ENCODE peak calls at places on chromosomes 5 and 9, in four cellular contexts. C, Y, G and X are unnamed samples.

GRCh38 chr9:123419721-123420559 is 63.9 kb downstream of the CRB2 start:
- DNase-seq in Y (no peak), G (no peak), C (no peak), X (no peak)

GRCh38 chr9:89418882-89419641 is 78.9 kb downstream of the SEMA4D start:
- DNase-seq in C (peak), Y (no peak), G (no peak), X (peak)

GRCh38 chr9:36584626-36585460 is 12.1 kb downstream of the MELK start:
- DNase-seq in Y (no peak), C (no peak), G (no peak), X (no peak)

GRCh38 chr5:129915415-129915814 is 11.2 kb downstream of the CHSY3 start:
- DNase-seq in C (no peak), Y (no peak), G (no peak), X (no peak)

GRCh38 chr5:96637191-96637590 is 25.0 kb upstream of the CAST start:
- DNase-seq in Y (no peak), C (no peak), G (no peak), X (no peak)

GRCh38 chr9:118038713-118039112 is 334.5 kb downstream of the TLR4 start:
- DNase-seq in G (no peak), C (no peak), Y (no peak), X (no peak)

GRCh38 chr5:8581047-8581446 is 712.1 kb downstream of the MTRR start:
- DNase-seq in G (no peak), C (no peak), Y (no peak), X (no peak)

GRCh38 chr9:15977438-15977837 is 424.6 kb downstream of the CCDC171 start:
- DNase-seq in G (no peak), Y (no peak), C (no peak), X (no peak)